ENCODE peak calls at places on chromosomes 4 and X, in seven cellular contexts. One of them, this sample, is unnamed.

GRCh38 chrX:80430826-80431501 is 10.7 kb downstream of the TENT5D start:
- DNase-seq in stomach: no peak
- DNase-seq in ovary: no peak
- DNase-seq in effector memory CD4-positive, alpha-beta T cell: no peak
- DNase-seq in fibroblast of lung: no peak
- DNase-seq in tibial nerve: no peak
- DNase-seq in pancreas: no peak
- DNase-seq in this sample: no peak

GRCh38 chr4:127309360-127310095 is 323.2 kb upstream of the INTU start:
- DNase-seq in stomach: no peak
- DNase-seq in ovary: no peak
- DNase-seq in effector memory CD4-positive, alpha-beta T cell: no peak
- DNase-seq in fibroblast of lung: peak; percentile 91
- DNase-seq in tibial nerve: no peak
- DNase-seq in pancreas: no peak
- DNase-seq in this sample: no peak

GRCh38 chr4:113153529-113154101 is 104.2 kb downstream of the ANK2 start:
- DNase-seq in stomach: no peak
- DNase-seq in ovary: no peak
- DNase-seq in effector memory CD4-positive, alpha-beta T cell: no peak
- DNase-seq in fibroblast of lung: peak; percentile 10
- DNase-seq in tibial nerve: no peak
- DNase-seq in pancreas: no peak
- DNase-seq in this sample: no peak

GRCh38 chrX:118164138-118164537 is 47.5 kb upstream of the KLHL13 start:
- DNase-seq in stomach: no peak
- DNase-seq in ovary: no peak
- DNase-seq in effector memory CD4-positive, alpha-beta T cell: no peak
- DNase-seq in fibroblast of lung: no peak
- DNase-seq in tibial nerve: no peak
- DNase-seq in pancreas: no peak
- DNase-seq in this sample: no peak

GRCh38 chrX:57178605-57179004 is 41.4 kb upstream of the SPIN2A start:
- DNase-seq in stomach: no peak
- DNase-seq in ovary: no peak
- DNase-seq in effector memory CD4-positive, alpha-beta T cell: no peak
- DNase-seq in fibroblast of lung: no peak
- DNase-seq in tibial nerve: no peak
- DNase-seq in pancreas: no peak
- DNase-seq in this sample: no peak

GRCh38 chr4:17811078-17811603 is 362 bp downstream of the NCAPG start:
- DNase-seq in stomach: no peak
- DNase-seq in ovary: peak; percentile 52
- DNase-seq in effector memory CD4-positive, alpha-beta T cell: no peak
- DNase-seq in fibroblast of lung: no peak
- DNase-seq in tibial nerve: no peak
- DNase-seq in pancreas: no peak
- DNase-seq in this sample: no peak

GRCh38 chr4:109079177-109079576 is 223.3 kb downstream of the COL25A1 start:
- DNase-seq in stomach: no peak
- DNase-seq in ovary: no peak
- DNase-seq in effector memory CD4-positive, alpha-beta T cell: no peak
- DNase-seq in fibroblast of lung: peak; percentile 68
- DNase-seq in tibial nerve: no peak
- DNase-seq in pancreas: no peak
- DNase-seq in this sample: no peak

GRCh38 chr4:182206916-182207315 is 36.3 kb upstream of the TENM3 start:
- DNase-seq in stomach: no peak
- DNase-seq in ovary: no peak
- DNase-seq in effector memory CD4-positive, alpha-beta T cell: no peak
- DNase-seq in fibroblast of lung: peak; percentile 44
- DNase-seq in tibial nerve: no peak
- DNase-seq in pancreas: no peak
- DNase-seq in this sample: no peak

GRCh38 chrX:103779156-103779555 is 2.5 kb downstream of the PLP1 start:
- DNase-seq in stomach: no peak
- DNase-seq in ovary: no peak
- DNase-seq in effector memory CD4-positive, alpha-beta T cell: no peak
- DNase-seq in fibroblast of lung: no peak
- DNase-seq in tibial nerve: no peak
- DNase-seq in pancreas: no peak
- DNase-seq in this sample: no peak

GRCh38 chrX:43644124-43644701 is 11.9 kb upstream of the MAOA start:
- DNase-seq in stomach: no peak
- DNase-seq in ovary: no peak
- DNase-seq in effector memory CD4-positive, alpha-beta T cell: no peak
- DNase-seq in fibroblast of lung: peak; percentile 85
- DNase-seq in tibial nerve: no peak
- DNase-seq in pancreas: no peak
- DNase-seq in this sample: no peak

GRCh38 chr4:111775908-111776307 is 369.3 kb upstream of the FAM241A start:
- DNase-seq in stomach: no peak
- DNase-seq in ovary: no peak
- DNase-seq in effector memory CD4-positive, alpha-beta T cell: no peak
- DNase-seq in fibroblast of lung: no peak
- DNase-seq in tibial nerve: no peak
- DNase-seq in pancreas: no peak
- DNase-seq in this sample: no peak

GRCh38 chr4:153480704-153481103 is 14.5 kb downstream of the TMEM131L start:
- DNase-seq in stomach: no peak
- DNase-seq in ovary: no peak
- DNase-seq in effector memory CD4-positive, alpha-beta T cell: no peak
- DNase-seq in fibroblast of lung: no peak
- DNase-seq in tibial nerve: no peak
- DNase-seq in pancreas: no peak
- DNase-seq in this sample: no peak
- H3K4me1 ChIP-seq in stomach: no peaks in the 10 kb centered on the region
- H3K4me1 ChIP-seq in ovary: peaks cover 1% of the 10 kb centered on the region
- H3K4me1 ChIP-seq in effector memory CD4-positive, alpha-beta T cell: peaks cover 16% of the 10 kb centered on the region
- H3K4me1 ChIP-seq in fibroblast of lung: no peaks in the 10 kb centered on the region
- H3K4me1 ChIP-seq in tibial nerve: no peaks in the 10 kb centered on the region
- H3K4me1 ChIP-seq in pancreas: peaks cover 4% of the 10 kb centered on the region
- H3K4me1 ChIP-seq in this sample: peaks cover 63% of the 10 kb centered on the region

GRCh38 chrX:133923113-133923512 is 62.3 kb downstream of the GPC3 start:
- DNase-seq in stomach: no peak
- DNase-seq in ovary: no peak
- DNase-seq in effector memory CD4-positive, alpha-beta T cell: no peak
- DNase-seq in fibroblast of lung: peak; percentile 11
- DNase-seq in tibial nerve: no peak
- DNase-seq in pancreas: no peak
- DNase-seq in this sample: no peak
- H3K27ac ChIP-seq in stomach: no peak overlapping the region
- H3K27ac ChIP-seq in ovary: no peak overlapping the region
- H3K27ac ChIP-seq in effector memory CD4-positive, alpha-beta T cell: no peak overlapping the region
- H3K27ac ChIP-seq in fibroblast of lung: no peak overlapping the region
- H3K27ac ChIP-seq in tibial nerve: no peak overlapping the region
- H3K27ac ChIP-seq in pancreas: no peak overlapping the region
- H3K27ac ChIP-seq in this sample: no peak overlapping the region

GRCh38 chr4:81152839-81153713 is 61.9 kb downstream of the PRKG2 start:
- DNase-seq in stomach: no peak
- DNase-seq in ovary: no peak
- DNase-seq in effector memory CD4-positive, alpha-beta T cell: no peak
- DNase-seq in fibroblast of lung: no peak
- DNase-seq in tibial nerve: no peak
- DNase-seq in pancreas: no peak
- DNase-seq in this sample: no peak
- H3K4me3 ChIP-seq in stomach: no peak overlapping the region
- H3K4me3 ChIP-seq in ovary: peak overlapping the region; percentile 22
- H3K4me3 ChIP-seq in effector memory CD4-positive, alpha-beta T cell: no peak overlapping the region
- H3K4me3 ChIP-seq in fibroblast of lung: no peak overlapping the region
- H3K4me3 ChIP-seq in tibial nerve: peak overlapping the region; percentile 23
- H3K4me3 ChIP-seq in pancreas: no peak overlapping the region
- H3K4me3 ChIP-seq in this sample: no peak overlapping the region

GRCh38 chr4:56066493-56066892 is 117.7 kb downstream of the CEP135 start:
- DNase-seq in stomach: no peak
- DNase-seq in ovary: no peak
- DNase-seq in effector memory CD4-positive, alpha-beta T cell: no peak
- DNase-seq in fibroblast of lung: no peak
- DNase-seq in tibial nerve: no peak
- DNase-seq in pancreas: no peak
- DNase-seq in this sample: no peak

GRCh38 chr4:56062527-56062926 is 113.8 kb downstream of the CEP135 start:
- DNase-seq in stomach: no peak
- DNase-seq in ovary: no peak
- DNase-seq in effector memory CD4-positive, alpha-beta T cell: no peak
- DNase-seq in fibroblast of lung: no peak
- DNase-seq in tibial nerve: no peak
- DNase-seq in pancreas: no peak
- DNase-seq in this sample: no peak

GRCh38 chr4:56067826-56068225 is 119.1 kb downstream of the CEP135 start:
- DNase-seq in stomach: no peak
- DNase-seq in ovary: no peak
- DNase-seq in effector memory CD4-positive, alpha-beta T cell: no peak
- DNase-seq in fibroblast of lung: no peak
- DNase-seq in tibial nerve: no peak
- DNase-seq in pancreas: no peak
- DNase-seq in this sample: no peak
- H3K4me1 ChIP-seq in stomach: no peaks in the 10 kb centered on the region
- H3K4me1 ChIP-seq in ovary: no peaks in the 10 kb centered on the region
- H3K4me1 ChIP-seq in effector memory CD4-positive, alpha-beta T cell: no peaks in the 10 kb centered on the region
- H3K4me1 ChIP-seq in fibroblast of lung: no peaks in the 10 kb centered on the region
- H3K4me1 ChIP-seq in tibial nerve: no peaks in the 10 kb centered on the region
- H3K4me1 ChIP-seq in pancreas: no peaks in the 10 kb centered on the region
- H3K4me1 ChIP-seq in this sample: no peaks in the 10 kb centered on the region

DNA sequence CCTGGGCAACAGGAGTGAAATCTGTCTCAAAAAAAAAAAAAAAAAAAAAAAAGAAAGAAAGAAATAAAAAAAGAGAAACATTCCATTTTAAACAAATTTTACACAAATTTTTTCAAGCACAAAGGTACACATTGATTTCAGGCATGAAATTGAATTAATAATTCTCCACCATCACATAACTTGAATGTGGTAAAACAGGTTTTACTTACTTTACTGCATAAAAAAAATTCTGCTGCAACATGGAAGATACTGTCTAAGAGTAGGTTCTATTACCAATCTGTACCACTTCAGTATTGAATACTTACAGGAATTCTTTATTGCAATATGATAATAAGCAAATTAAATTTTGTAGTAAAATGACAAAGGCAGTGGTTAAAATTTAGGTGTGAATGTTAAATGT is 271.6 kb upstream of the ARSJ start:
- DNase-seq in stomach: no peak
- DNase-seq in ovary: no peak
- DNase-seq in effector memory CD4-positive, alpha-beta T cell: no peak
- DNase-seq in fibroblast of lung: no peak
- DNase-seq in tibial nerve: no peak
- DNase-seq in pancreas: no peak
- DNase-seq in this sample: no peak
- H3K27ac ChIP-seq in stomach: no peak overlapping the region
- H3K27ac ChIP-seq in ovary: no peak overlapping the region
- H3K27ac ChIP-seq in effector memory CD4-positive, alpha-beta T cell: no peak overlapping the region
- H3K27ac ChIP-seq in fibroblast of lung: no peak overlapping the region
- H3K27ac ChIP-seq in tibial nerve: no peak overlapping the region
- H3K27ac ChIP-seq in pancreas: no peak overlapping the region
- H3K27ac ChIP-seq in this sample: no peak overlapping the region

GRCh38 chrX:40085714-40086113 is 12.0 kb downstream of the BCOR start:
- DNase-seq in stomach: no peak
- DNase-seq in ovary: no peak
- DNase-seq in effector memory CD4-positive, alpha-beta T cell: no peak
- DNase-seq in fibroblast of lung: no peak
- DNase-seq in tibial nerve: no peak
- DNase-seq in pancreas: no peak
- DNase-seq in this sample: no peak

GRCh38 chrX:40088299-40088625 is 9.5 kb downstream of the BCOR start:
- DNase-seq in stomach: no peak
- DNase-seq in ovary: no peak
- DNase-seq in effector memory CD4-positive, alpha-beta T cell: no peak
- DNase-seq in fibroblast of lung: no peak
- DNase-seq in tibial nerve: no peak
- DNase-seq in pancreas: no peak
- DNase-seq in this sample: no peak

GRCh38 chrX:40088803-40089540 is 8.8 kb downstream of the BCOR start:
- DNase-seq in stomach: no peak
- DNase-seq in ovary: no peak
- DNase-seq in effector memory CD4-positive, alpha-beta T cell: no peak
- DNase-seq in fibroblast of lung: no peak
- DNase-seq in tibial nerve: no peak
- DNase-seq in pancreas: no peak
- DNase-seq in this sample: no peak

GRCh38 chrX:40086569-40087335 is 11.0 kb downstream of the BCOR start:
- DNase-seq in stomach: no peak
- DNase-seq in ovary: no peak
- DNase-seq in effector memory CD4-positive, alpha-beta T cell: no peak
- DNase-seq in fibroblast of lung: peak; percentile 79
- DNase-seq in tibial nerve: no peak
- DNase-seq in pancreas: no peak
- DNase-seq in this sample: no peak

DNA sequence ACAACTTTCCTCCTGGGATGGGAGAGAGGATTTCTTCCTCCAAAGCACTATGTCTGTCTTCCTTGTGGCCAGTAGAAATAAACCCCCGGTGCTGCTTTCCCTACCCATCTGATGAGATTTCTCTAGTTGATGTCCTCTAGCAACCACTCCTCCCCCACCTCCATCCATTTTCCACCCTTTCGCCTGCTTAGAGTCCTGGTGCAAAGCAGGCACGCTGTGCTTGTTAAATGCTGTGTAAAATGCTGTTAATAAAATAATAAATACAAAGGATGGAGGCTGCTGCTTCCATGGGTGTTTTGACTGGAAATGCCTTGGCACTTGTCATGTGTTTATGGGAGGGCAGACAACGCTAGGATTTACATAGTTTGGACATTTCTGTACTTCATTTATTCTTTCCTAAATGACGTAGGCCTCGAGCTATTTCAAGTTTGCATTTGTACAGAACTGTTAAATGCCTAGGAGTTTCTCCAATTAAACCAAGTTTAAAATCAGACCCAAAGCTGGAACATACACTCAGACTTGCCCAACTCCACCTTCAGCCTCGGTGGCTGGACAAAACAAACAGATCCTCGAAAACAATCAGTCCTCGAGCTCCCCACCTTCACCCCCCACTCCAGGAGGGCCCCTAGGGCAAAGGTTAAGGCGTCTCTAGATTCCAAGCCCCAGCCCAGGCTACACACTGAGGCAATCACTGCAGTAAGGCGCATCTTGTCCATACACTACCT is 10.0 kb downstream of the BCOR start:
- DNase-seq in stomach: no peak
- DNase-seq in ovary: no peak
- DNase-seq in effector memory CD4-positive, alpha-beta T cell: no peak
- DNase-seq in fibroblast of lung: peak; percentile 55
- DNase-seq in tibial nerve: no peak
- DNase-seq in pancreas: no peak
- DNase-seq in this sample: no peak
- H3K4me3 ChIP-seq in stomach: no peak overlapping the region
- H3K4me3 ChIP-seq in ovary: no peak overlapping the region
- H3K4me3 ChIP-seq in effector memory CD4-positive, alpha-beta T cell: no peak overlapping the region
- H3K4me3 ChIP-seq in fibroblast of lung: no peak overlapping the region
- H3K4me3 ChIP-seq in tibial nerve: no peak overlapping the region
- H3K4me3 ChIP-seq in pancreas: no peak overlapping the region
- H3K4me3 ChIP-seq in this sample: no peak overlapping the region

This sample was measured in CD8-positive, alpha-beta memory T cell.